ENCODE peak calls at places on chromosomes 12 and 14, in eight cellular contexts. F, W, V, Z, T, E, A and S are unnamed samples.

GRCh38 chr12:64968989-64969819 is 144.8 kb downstream of the TBC1D30 start:
- DNase-seq in F (peak; percentile 20), W (no peak), V (no peak), Z (no peak), T (no peak), E (no peak), A (no peak), S (peak; percentile 82)

GRCh38 chr14:37443461-37443860 is 151.6 kb downstream of the FOXA1 start:
- DNase-seq in F (no peak), W (no peak), V (no peak), Z (no peak), T (no peak), E (no peak), A (no peak), S (no peak)

GRCh38 chr14:26444745-26445144 is 153.1 kb downstream of the NOVA1 start:
- DNase-seq in F (no peak), W (no peak), V (no peak), Z (no peak), T (no peak), E (no peak), A (no peak), S (no peak)

GRCh38 chr12:50790081-50790480 is 26.2 kb downstream of the ATF1 start:
- DNase-seq in F (no peak), W (no peak), V (no peak), Z (no peak), T (no peak), E (no peak), A (no peak), S (no peak)

GRCh38 chr14:54189358-54190354 is 207.2 kb upstream of the CDKN3 start:
- DNase-seq in F (peak; percentile 76), W (peak; percentile 80), V (no peak), Z (no peak), T (no peak), E (no peak), A (no peak), S (peak; percentile 47)

GRCh38 chr12:49121047-49121696 is 10.0 kb downstream of the TUBA1B start:
- DNase-seq in F (peak; percentile 41), W (no peak), V (no peak), Z (no peak), T (peak; percentile 59), E (no peak), A (no peak), S (peak; percentile 36)

GRCh38 chr14:91241848-91242247 is 2.7 kb downstream of the GPR68 start:
- DNase-seq in F (no peak), W (no peak), V (no peak), Z (no peak), T (no peak), E (no peak), A (no peak), S (no peak)

GRCh38 chr14:58488550-58488949 is 61.0 kb downstream of the KIAA0586 start:
- DNase-seq in F (peak; percentile 49), W (no peak), V (no peak), Z (no peak), T (no peak), E (no peak), A (no peak), S (no peak)

GRCh38 chr12:109445224-109445623 is 31.9 kb downstream of the KCTD10 start:
- DNase-seq in F (peak; percentile 14), W (no peak), V (no peak), Z (no peak), T (no peak), E (no peak), A (no peak), S (no peak)

GRCh38 chr12:109439181-109439580 is 37.9 kb downstream of the KCTD10 start:
- DNase-seq in F (no peak), W (no peak), V (no peak), Z (no peak), T (no peak), E (no peak), A (no peak), S (no peak)

GRCh38 chr12:109443794-109444193 is 33.3 kb downstream of the KCTD10 start:
- DNase-seq in F (no peak), W (no peak), V (no peak), Z (no peak), T (no peak), E (no peak), A (peak; percentile 61), S (no peak)

GRCh38 chr12:109444263-109444662 is 32.8 kb downstream of the KCTD10 start:
- DNase-seq in F (no peak), W (no peak), V (no peak), Z (no peak), T (no peak), E (no peak), A (no peak), S (no peak)

DNA sequence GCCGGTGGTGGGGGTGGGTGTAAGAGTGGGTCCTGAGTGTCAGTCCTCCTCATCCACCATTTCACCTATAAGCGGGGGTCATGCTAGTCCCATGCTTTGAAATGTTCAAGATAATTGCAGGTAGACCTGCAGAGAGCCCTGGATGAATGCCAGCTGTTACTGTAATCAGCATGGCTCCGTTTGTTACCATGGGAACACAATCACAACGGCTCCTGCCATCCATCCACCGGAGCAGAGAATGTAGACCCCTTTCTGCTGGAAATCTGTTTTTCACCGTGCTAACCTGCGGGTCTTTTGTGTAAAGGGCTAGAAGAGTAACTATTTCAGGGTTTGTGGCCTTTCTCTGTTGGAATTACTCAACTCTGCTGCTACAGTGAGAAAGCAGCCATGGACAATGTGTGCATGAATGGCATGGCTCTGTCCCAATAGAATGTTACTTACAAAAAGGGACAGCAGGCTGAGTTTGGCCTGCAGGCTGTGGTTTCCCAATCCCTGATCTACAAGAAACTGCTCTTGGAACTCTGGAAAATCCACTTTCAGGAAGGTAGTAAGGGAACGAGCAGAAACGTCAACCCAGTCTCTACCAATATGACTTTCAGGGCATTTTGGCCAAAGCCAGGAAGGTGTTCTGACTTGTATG is 36.1 kb downstream of the KCTD10 start:
- DNase-seq in F (no peak), W (no peak), V (no peak), Z (no peak), T (peak; percentile 16), E (no peak), A (no peak), S (no peak)
- H3K27ac ChIP-seq in F (no peak overlapping the region), W (no peak overlapping the region), V (no peak overlapping the region), Z (no peak overlapping the region), T (no peak overlapping the region), E (no peak overlapping the region), A (no peak overlapping the region), S (no peak overlapping the region)

DNA sequence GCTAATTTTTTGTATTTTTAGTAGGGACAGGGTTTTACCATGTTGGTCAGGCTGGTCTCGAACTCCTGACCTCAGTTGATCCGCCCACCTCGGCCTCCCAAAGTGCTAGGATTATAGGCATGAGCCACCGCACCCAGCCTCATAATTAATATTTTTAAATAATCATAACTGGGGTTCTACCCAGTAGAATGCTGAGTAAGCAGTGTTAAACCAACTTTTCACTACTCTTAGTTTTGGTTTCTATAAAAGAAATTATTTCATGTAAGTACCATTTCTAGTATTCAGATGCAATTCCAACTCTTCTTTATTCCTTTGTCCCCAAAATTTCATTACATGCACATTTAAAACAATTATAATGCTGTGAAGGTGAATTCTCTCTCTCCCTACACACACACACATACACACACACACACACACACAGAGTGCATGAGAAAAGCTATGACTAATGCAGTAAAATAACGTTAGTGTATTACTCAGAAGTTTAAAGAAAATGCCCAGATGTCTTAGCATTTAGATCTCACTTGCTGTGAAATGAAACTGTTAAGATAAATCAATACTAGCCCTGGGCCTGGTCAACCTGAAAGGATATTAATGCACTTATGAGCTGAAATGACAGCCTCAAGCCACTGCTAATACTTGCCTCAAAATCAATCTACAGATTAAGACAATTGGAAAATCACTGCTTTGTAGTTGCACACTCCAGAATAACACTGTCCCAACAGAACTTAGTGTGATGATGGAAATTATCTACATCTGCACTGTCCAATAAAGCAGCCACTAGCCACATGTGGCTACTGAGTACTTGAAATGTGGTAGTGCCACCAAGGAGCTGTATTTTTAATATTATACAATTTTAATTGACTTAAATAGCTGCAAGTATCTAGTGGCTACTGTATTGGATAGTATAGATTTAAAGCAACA is 36.0 kb downstream of the PTPN21 start:
- DNase-seq in F (peak; percentile 69), W (peak; percentile 24), V (no peak), Z (no peak), T (no peak), E (no peak), A (no peak), S (peak; percentile 15)
- H3K27ac ChIP-seq in F (no peak overlapping the region), W (no peak overlapping the region), V (no peak overlapping the region), Z (no peak overlapping the region), T (no peak overlapping the region), E (no peak overlapping the region), A (no peak overlapping the region), S (no peak overlapping the region)

GRCh38 chr14:101880016-101880297 is 84.4 kb upstream of the DYNC1H1 start:
- DNase-seq in F (no peak), W (no peak), V (no peak), Z (no peak), T (no peak), E (no peak), A (no peak), S (no peak)

GRCh38 chr14:101881426-101881825 is 82.9 kb upstream of the DYNC1H1 start:
- DNase-seq in F (no peak), W (no peak), V (no peak), Z (no peak), T (peak; percentile 75), E (no peak), A (no peak), S (no peak)

GRCh38 chr14:101878222-101879211 is 85.9 kb upstream of the DYNC1H1 start:
- DNase-seq in F (no peak), W (no peak), V (no peak), Z (no peak), T (peak; percentile 79), E (no peak), A (no peak), S (no peak)

GRCh38 chr14:101877766-101878165 is 86.6 kb upstream of the DYNC1H1 start:
- DNase-seq in F (no peak), W (no peak), V (no peak), Z (no peak), T (no peak), E (no peak), A (no peak), S (no peak)

DNA sequence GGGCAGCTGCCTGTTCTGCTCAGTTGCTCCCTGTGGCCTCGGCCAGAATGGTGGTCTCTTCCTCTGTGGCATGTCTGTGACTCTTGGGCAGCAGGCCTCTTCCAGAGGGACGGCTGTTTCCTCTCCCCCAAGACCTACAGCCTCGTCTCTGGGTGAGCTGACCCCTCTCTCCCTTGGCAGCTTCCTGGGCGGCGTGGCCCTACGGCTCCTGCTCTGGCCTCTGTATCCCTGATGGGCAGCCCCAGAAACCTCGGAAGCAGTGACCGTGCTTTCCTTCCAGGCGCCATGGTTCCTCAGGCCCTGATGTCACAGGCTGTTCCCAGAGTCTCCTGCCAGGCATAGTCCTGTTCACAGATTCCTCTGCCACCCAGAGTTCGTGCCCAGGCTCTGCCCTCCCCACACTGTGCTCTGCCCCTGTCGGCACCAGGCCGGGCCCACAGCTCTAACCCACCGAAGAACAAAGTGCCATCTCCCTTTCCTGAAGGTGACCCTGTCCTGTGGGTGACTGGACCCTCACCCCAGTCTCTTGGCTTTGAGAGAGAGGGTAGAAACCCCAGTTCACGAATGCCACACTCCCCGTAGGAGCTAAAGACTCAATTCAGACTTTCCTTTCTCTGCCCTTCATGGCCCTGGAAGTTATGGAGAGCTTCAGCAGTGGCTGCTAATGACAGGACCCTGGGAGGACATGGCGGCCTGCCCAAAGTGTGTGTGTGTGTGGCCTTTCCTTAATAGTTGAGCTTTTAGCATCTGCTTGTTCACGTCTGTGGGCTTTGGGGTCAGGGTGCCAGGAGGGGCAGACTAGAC is 85.0 kb upstream of the DYNC1H1 start:
- DNase-seq in F (no peak), W (no peak), V (no peak), Z (no peak), T (no peak), E (no peak), A (no peak), S (no peak)
- H3K27ac ChIP-seq in F (no peak overlapping the region), W (no peak overlapping the region), V (peak overlapping the region; percentile 48), Z (peak overlapping the region; percentile 83), T (peak overlapping the region; percentile 80), E (no peak overlapping the region), A (peak overlapping the region; percentile 31), S (no peak overlapping the region)

GRCh38 chr14:81516941-81517797 is 16.5 kb downstream of the SEL1L start:
- DNase-seq in F (peak; percentile 38), W (no peak), V (no peak), Z (no peak), T (peak; percentile 39), E (no peak), A (no peak), S (peak; percentile 6)
- H3K27ac ChIP-seq in F (no peak overlapping the region), W (no peak overlapping the region), V (no peak overlapping the region), Z (peak overlapping the region; percentile 48), T (peak overlapping the region; percentile 68), E (no peak overlapping the region), A (peak overlapping the region; percentile 74), S (no peak overlapping the region)